ENCODE peak calls at places on chromosome 16, in six cellular contexts. D is tibial artery, V is fibroblast of lung, J is right atrium auricular region, M is cardiac muscle cell, O is heart left ventricle. X is an unnamed sample. For H3K4me1 and H3K27me3, the result is how much of the 10 kb centered on the place peaks cover.

GRCh38 chr16:54422569-54422978 is 136.0 kb upstream of the IRX3 start:
- DNase-seq in D (no peak), V (no peak), J (no peak), M (no peak), O (no peak), X (no peak)

GRCh38 chr16:67248401-67249177 is at the start of gene SLC9A5:
- DNase-seq in D (no peak), V (peak), J (no peak), M (no peak), O (peak), X (no peak)

GRCh38 chr16:27903046-27903655 is 160.4 kb downstream of the GSG1L start:
- DNase-seq in D (no peak), V (no peak), J (no peak), M (no peak), O (no peak), X (no peak)

GRCh38 chr16:675884-676564 is 553 bp downstream of the RHBDL1 start:
- DNase-seq in D (no peak), V (no peak), J (no peak), M (no peak), O (no peak), X (no peak)

GRCh38 chr16:88940196-88941050 is 36.6 kb downstream of the CBFA2T3 start:
- DNase-seq in D (no peak), V (no peak), J (no peak), M (no peak), O (peak), X (no peak)

GRCh38 chr16:73846292-73846849 is 450.2 kb upstream of the PSMD7 start:
- DNase-seq in D (no peak), V (no peak), J (no peak), M (no peak), O (no peak), X (no peak)

GRCh38 chr16:31183432-31184428 is 3.8 kb downstream of the FUS start:
- DNase-seq in D (no peak), V (no peak), J (no peak), M (no peak), O (no peak), X (no peak)

GRCh38 chr16:88760424-88761142 is 24.4 kb downstream of the PIEZO1 start:
- DNase-seq in D (no peak), V (no peak), J (no peak), M (no peak), O (no peak), X (no peak)

GRCh38 chr16:7651803-7652570 is 319.3 kb downstream of the RBFOX1 start:
- DNase-seq in D (no peak), V (no peak), J (no peak), M (no peak), O (no peak), X (no peak)

GRCh38 chr16:51392651-51393187 is 241.6 kb upstream of the SALL1 start:
- DNase-seq in D (no peak), V (peak), J (no peak), M (peak), O (no peak), X (no peak)

GRCh38 chr16:80725566-80726162 is 78.7 kb downstream of the CDYL2 start:
- DNase-seq in D (no peak), V (peak), J (no peak), M (no peak), O (no peak), X (no peak)

GRCh38 chr16:56357765-56358322 is 67.5 kb downstream of the AMFR start:
- DNase-seq in D (peak), V (no peak), J (peak), M (peak), O (no peak), X (no peak)
- TF ChIP-seq CTCF in D (no peak), V (no peak), J (no peak), M (no peak), O (no peak), X (no peak)

GRCh38 chr16:75060708-75061107 is 55.9 kb downstream of the LDHD start:
- DNase-seq in D (no peak), V (no peak), J (no peak), M (no peak), O (no peak), X (no peak)
- H3K4me1 ChIP-seq in D (under half), V (under half), J (under half), M (under half), O (under half), X (under half)

DNA sequence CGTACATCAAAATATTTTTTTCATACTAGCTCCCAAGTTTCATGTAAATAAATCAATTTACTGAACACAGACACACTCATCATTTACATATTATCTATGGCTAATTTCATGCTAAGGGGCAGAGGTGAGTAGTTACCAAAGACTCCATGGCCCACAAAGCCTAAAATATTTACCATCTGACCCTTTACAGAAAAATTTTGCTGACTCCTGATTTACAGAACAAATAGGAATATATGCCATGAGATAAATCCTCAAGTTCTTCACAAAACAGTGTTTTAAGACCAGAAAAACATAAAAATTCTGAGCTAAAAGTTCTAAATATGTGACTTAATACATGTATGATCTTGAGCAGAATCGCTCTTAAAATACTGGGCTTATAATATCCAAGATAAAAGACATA is 36.6 kb upstream of the PHLPP2 start:
- DNase-seq in D (no peak), V (no peak), J (no peak), M (no peak), O (no peak), X (no peak)
- H3K27me3 ChIP-seq in D (under half), V (under half), J (under half), M (under half), O (under half), X (under half)

GRCh38 chr16:15509051-15509592 is 74.7 kb downstream of the BMERB1 start:
- DNase-seq in D (no peak), V (peak), J (no peak), M (no peak), O (no peak), X (no peak)

GRCh38 chr16:15511759-15512487 is 77.5 kb downstream of the BMERB1 start:
- DNase-seq in D (no peak), V (no peak), J (no peak), M (no peak), O (no peak), X (no peak)

GRCh38 chr16:15507959-15508336 is 73.6 kb downstream of the BMERB1 start:
- DNase-seq in D (no peak), V (no peak), J (no peak), M (no peak), O (no peak), X (no peak)

GRCh38 chr16:15510992-15511391 is 76.6 kb downstream of the BMERB1 start:
- DNase-seq in D (no peak), V (no peak), J (no peak), M (no peak), O (no peak), X (no peak)

GRCh38 chr16:15509593-15510520 is 75.5 kb downstream of the BMERB1 start:
- DNase-seq in D (no peak), V (peak), J (no peak), M (peak), O (no peak), X (no peak)
- TF ChIP-seq CTCF in D (no peak), V (no peak), J (no peak), M (peak), O (no peak), X (peak)

GRCh38 chr16:50282010-50282538 is 15.7 kb downstream of the ADCY7 start:
- DNase-seq in D (peak), V (peak), J (peak), M (peak), O (peak), X (no peak)
- H3K4me1 ChIP-seq in D (under half), V (under half), J (under half), M (under half), O (under half), X (under half)

DNA sequence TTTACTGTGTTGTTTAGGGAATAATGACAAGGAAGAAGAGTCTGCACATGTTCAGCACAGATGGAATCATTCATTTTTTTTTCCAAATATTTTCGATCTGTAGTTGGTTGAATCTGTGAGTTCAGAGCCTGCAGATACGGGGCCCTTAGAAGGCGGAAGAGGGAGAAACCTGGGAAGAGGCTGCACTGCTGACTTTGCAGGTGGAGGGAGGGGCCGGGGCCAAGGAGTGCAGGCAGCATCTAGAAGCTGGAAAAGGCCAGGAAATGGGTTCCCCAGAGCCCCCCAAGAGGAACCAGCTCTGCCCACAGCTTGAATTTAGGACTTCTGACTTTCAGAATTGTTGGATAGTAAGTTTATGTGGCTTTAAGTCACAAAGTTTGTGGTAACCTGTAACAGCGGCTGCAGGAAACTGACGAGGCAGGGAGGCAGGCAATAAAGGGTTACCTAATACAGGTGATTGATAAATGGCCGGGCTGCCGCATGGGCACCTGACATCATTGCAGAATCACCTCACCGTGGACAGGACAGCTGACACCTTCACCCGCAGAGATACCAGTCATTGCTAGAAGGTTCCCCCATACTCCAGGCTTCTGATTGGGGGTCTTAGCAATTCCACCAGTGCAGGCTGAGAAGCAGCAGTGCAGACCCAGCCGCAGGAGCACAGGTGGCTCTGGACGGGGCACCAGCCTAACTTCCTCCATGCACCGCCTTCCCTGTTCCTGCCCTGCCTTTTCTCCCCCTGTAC is 181.3 kb downstream of the IRF8 start:
- DNase-seq in D (peak), V (no peak), J (no peak), M (no peak), O (no peak), X (no peak)
- H3K27me3 ChIP-seq in D (half or more), V (under half), J (under half), M (under half), O (under half), X (under half)